ENCODE peak calls at places on chromosomes 11 and 22, in eight cellular contexts. B is K562, G is HCT116, S is SK-N-SH, K is GM12878, N is A549, A is HepG2, Q is H1. J is an unnamed sample.

GRCh38 chr11:64052938-64053622 is 17.3 kb downstream of the FLRT1 start:
- DNase-seq in S (no peak), A (no peak), G (no peak), B (no peak), K (no peak), N (no peak), Q (no peak), J (no peak)

GRCh38 chr11:122192634-122193245 is 76.7 kb upstream of the BLID start:
- DNase-seq in S (no peak), B (no peak), K (no peak), G (no peak), A (no peak), Q (no peak), N (no peak), J (peak)

GRCh38 chr11:118088531-118088930 is 1.8 kb upstream of the SMIM35 start:
- DNase-seq in K (no peak), N (no peak), B (no peak), S (no peak), A (peak), Q (no peak), G (no peak), J (no peak)

GRCh38 chr11:62595124-62595523 is 3.8 kb upstream of the TUT1 start:
- DNase-seq in S (no peak), N (no peak), Q (no peak), G (no peak), A (no peak), K (no peak), B (no peak), J (no peak)

GRCh38 chr22:43389227-43389836 is 22.5 kb upstream of the MPPED1 start:
- DNase-seq in G (no peak), A (peak), S (no peak), N (no peak), B (no peak), Q (no peak), K (no peak), J (no peak)

GRCh38 chr11:116348226-116348625 is 424.6 kb downstream of the BUD13 start:
- DNase-seq in S (no peak), Q (no peak), B (no peak), A (no peak), G (no peak), N (no peak), K (no peak), J (no peak)

GRCh38 chr22:29600846-29601245 is 2.6 kb upstream of the NF2 start:
- DNase-seq in S (no peak), K (no peak), N (no peak), Q (no peak), B (no peak), G (no peak), A (no peak), J (no peak)

GRCh38 chr11:58776891-58777451 is 45.2 kb upstream of the GLYAT start:
- DNase-seq in N (no peak), G (no peak), B (no peak), Q (no peak), S (no peak), K (no peak), A (no peak), J (no peak)

GRCh38 chr22:49670610-49671330 is 156.9 kb downstream of the BRD1 start:
- DNase-seq in G (no peak), K (no peak), B (no peak), S (peak), A (no peak), N (no peak), Q (peak), J (no peak)

GRCh38 chr11:119030029-119030328 is 698 bp downstream of the SLC37A4 start:
- DNase-seq in N (no peak), S (no peak), K (no peak), Q (no peak), B (no peak), G (no peak), A (no peak), J (no peak)

GRCh38 chr11:6402561-6402981 is 12.3 kb downstream of the SMPD1 start:
- DNase-seq in S (no peak), Q (no peak), N (no peak), B (no peak), A (no peak), G (no peak), K (peak), J (peak)

GRCh38 chr22:23376256-23376655 is 195.9 kb downstream of the BCR start:
- DNase-seq in G (peak), Q (peak), N (peak), S (no peak), B (peak), A (peak), K (peak), J (no peak)

GRCh38 chr11:131666617-131667016 is 296.2 kb downstream of the NTM start:
- DNase-seq in K (no peak), S (no peak), A (no peak), G (no peak), Q (no peak), B (no peak), N (no peak), J (peak)

GRCh38 chr11:131670876-131671275 is 300.5 kb downstream of the NTM start:
- DNase-seq in A (no peak), K (no peak), Q (no peak), G (no peak), S (no peak), B (no peak), N (no peak), J (no peak)

GRCh38 chr11:131671320-131671719 is 300.9 kb downstream of the NTM start:
- DNase-seq in N (no peak), Q (no peak), A (no peak), G (no peak), S (no peak), K (no peak), B (no peak), J (no peak)

GRCh38 chr11:131667566-131667965 is 297.2 kb downstream of the NTM start:
- DNase-seq in G (no peak), Q (no peak), N (no peak), B (no peak), S (no peak), A (no peak), K (no peak), J (no peak)

DNA sequence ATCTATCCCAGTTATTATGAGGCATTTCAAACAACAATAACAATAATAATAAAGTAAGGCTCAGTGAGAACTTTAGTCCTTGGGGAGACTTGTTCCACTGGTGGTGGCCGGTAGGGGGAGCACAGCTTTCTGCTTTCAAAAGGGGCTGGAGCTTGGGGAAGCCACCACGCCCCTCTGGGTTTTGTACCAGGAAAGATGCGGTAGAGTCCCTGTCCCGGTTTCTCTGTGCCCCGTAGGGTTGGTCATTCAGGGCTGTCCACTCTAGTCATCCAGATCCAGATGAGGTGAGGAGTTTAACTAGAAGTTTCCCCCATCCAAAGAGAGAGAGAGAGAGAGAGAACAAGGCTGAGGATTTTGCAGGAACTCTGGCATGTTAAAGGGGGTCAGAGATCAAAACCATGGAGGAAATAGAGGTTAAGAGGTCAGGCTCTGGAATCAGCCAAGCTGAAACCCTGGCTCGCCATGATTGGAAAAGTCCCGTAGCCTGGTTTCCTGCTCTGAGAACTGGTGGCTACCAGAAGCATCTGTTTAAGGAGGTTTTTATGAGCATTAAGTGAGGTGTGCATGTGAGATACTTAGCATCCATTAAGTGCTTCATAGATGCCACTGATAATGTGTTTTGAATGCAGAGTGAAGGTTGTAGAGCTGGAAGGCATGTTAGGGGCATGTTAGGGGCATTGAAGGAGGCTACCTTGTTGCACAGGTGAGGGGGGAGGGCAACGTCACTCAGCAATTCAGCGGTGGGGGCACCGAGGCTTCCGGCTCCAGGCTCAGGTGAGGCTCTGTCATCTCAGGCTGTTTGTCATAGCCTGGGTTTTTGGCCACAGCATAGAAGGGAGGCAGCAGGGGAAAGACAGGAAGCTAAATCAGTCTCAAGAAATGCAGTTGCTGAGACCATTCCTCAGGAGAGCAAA is 298.7 kb downstream of the NTM start:
- DNase-seq in G (peak), A (peak), B (peak), Q (peak), N (peak), K (no peak), S (peak), J (peak)
- TF ChIP-seq RAD21 in G (no peak), A (no peak), B (no peak), Q (peak), N (no peak), K (no peak), S (no peak), J (no peak)

GRCh38 chr22:38863531-38864131 is 8.4 kb downstream of the CBX6 start:
- DNase-seq in K (no peak), A (no peak), G (no peak), Q (no peak), S (no peak), N (no peak), B (no peak), J (no peak)

GRCh38 chr22:38861927-38862326 is 10.1 kb downstream of the CBX6 start:
- DNase-seq in B (no peak), N (no peak), Q (no peak), A (no peak), K (no peak), G (no peak), S (no peak), J (no peak)

GRCh38 chr22:38864361-38865191 is 7.4 kb downstream of the CBX6 start:
- DNase-seq in B (no peak), Q (no peak), S (no peak), A (no peak), G (no peak), N (no peak), K (no peak), J (no peak)

GRCh38 chr22:38861170-38861874 is 10.7 kb downstream of the CBX6 start:
- DNase-seq in S (no peak), A (no peak), B (peak), Q (no peak), G (no peak), K (no peak), N (no peak), J (no peak)

DNA sequence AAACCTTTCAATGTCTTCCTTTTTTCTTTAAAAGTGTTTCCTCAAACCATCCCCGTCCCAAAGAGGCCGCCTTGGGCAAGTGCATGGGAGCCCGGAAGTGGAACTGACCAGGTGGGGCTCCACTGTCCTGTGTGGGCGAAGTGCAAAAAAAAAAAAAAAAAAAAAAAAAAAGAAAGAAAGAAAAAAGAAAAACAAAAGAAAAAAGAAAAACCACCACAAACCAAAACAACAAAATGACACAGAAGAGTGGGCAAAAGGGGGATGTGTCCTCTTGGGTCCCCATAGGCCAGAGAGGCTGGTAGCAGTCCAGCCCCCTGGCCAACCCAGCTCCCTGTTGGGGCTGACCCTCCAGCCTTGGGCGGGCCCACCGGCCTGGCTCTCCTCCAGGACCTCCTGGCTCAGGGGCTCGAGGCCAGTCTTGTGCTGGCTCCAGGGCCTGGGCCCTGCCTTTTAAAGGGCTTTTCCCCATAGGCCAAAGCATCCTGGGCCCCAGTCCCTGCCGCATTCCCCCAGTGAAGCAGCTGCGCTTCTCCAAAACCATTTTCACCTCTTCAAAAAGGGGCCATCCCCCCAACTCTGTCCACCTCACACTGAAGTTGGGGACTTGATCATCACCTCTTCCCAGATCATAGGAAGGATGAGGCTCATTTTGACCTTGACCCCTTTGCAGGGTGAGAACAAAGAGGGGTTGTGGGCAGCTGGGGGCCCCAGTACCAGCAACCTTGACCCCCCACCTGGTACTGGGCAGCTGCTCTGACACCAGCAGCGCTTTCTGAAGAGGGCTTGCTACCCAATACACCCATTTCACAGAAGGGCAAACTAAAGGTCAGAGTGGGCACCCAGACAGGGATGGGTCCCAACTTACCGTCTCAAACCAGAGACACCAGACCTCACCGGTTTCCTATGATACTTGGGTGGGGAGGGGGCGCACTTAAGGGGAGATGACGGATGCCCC is 9.4 kb downstream of the CBX6 start:
- DNase-seq in K (no peak), N (no peak), B (no peak), A (no peak), Q (no peak), S (peak), G (no peak), J (no peak)
- TF ChIP-seq RAD21 in K (no peak), N (no peak), B (no peak), A (no peak), Q (no peak), S (no peak), G (no peak), J (no peak)

DNA sequence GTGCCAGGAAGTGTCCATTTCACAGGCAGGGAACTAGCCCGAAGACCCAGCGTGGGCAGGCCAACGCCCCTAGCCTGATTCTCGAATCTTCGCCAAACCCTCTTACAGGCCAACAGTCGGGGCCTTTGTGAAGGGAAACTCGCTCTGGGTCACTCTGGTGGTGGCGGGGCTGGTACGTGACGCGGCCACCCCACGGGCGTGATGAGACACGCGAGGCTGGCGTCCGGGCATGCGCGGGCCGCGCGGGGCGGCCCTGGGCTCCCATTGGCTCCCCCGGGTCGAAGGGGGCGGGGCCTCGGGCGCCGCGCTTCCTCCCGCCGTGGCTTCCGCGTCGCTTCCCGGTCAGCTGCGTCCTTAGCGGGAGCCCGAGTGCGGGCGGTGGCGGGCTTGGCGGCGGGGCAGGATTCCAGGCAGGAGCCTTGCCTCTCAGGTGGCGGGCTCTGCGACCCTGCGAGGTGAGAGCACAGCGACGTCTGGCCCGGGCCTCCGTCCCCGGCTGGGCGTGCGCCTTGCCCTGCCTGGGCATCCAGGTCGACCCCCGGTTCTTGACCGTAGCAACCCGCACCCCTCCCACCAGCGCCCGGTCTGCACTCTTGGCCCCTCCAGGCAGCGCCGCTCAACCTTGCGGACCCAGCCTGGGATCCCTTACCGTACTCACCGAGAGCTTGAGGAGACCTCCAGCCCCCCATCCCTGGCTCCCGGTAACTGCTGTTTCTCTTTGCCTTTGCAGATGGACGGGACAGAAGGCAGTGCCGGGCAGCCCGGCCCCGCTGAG is at the start of gene FRMD8:
- DNase-seq in N (peak), K (no peak), Q (peak), A (peak), S (peak), G (peak), B (peak), J (peak)
- TF ChIP-seq RAD21 in N (no peak), K (no peak), Q (no peak), A (peak), S (no peak), G (no peak), B (no peak), J (no peak)

DNA sequence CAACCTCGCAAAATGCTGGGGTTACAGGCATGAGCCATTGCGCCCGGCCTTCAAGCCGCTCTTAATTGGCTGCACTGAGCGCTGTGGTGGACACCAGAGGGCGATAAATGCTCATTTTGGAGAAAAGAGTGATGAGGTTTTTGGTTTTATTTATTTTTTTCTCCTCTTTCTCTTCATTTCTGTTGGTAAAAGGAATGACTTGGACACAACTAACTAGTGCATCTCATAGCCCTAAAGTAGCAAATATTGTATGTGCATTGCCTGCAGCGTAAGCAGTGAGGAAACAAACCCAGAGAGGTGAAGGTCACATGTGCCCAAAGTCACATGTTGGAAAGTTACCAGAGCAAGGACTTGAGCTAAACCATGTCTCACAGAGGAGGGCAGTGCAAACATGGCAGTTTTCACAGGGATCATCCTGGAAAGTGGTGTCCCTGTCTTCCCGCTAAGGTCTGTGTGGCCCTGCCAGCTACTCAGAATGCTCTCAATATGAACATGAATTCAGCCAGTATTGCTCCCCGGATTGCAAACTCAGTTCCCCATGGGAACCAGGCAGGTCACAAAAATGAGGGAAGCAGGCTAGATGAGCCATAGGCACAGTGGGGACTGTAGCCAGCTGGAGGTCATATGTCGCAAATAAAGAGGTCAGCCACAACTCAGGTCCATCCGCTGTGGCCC is 8.6 kb upstream of the CD82 start:
- DNase-seq in A (peak), B (no peak), K (peak), G (peak), N (peak), S (no peak), Q (peak), J (peak)
- TF ChIP-seq RAD21 in A (peak), B (peak), K (peak), G (peak), N (peak), S (peak), Q (peak), J (peak)

GRCh38 chr11:112352907-112353306 is 92.2 kb upstream of the PLET1 start:
- DNase-seq in A (no peak), N (no peak), S (no peak), K (no peak), Q (no peak), G (no peak), B (no peak), J (peak)

GRCh38 chr11:112354364-112354763 is 93.7 kb upstream of the PLET1 start:
- DNase-seq in B (no peak), Q (no peak), S (no peak), A (no peak), G (no peak), N (no peak), K (no peak), J (no peak)

GRCh38 chr11:112355726-112356125 is 95.1 kb upstream of the PLET1 start:
- DNase-seq in N (peak), B (peak), G (peak), S (peak), K (no peak), A (no peak), Q (peak), J (peak)

GRCh38 chr11:112361396-112361795 is 100.7 kb upstream of the PLET1 start:
- DNase-seq in G (no peak), K (no peak), N (no peak), S (no peak), B (no peak), Q (no peak), A (no peak), J (no peak)

GRCh38 chr11:112357488-112357887 is 96.8 kb upstream of the PLET1 start:
- DNase-seq in S (no peak), Q (no peak), B (no peak), N (no peak), G (no peak), K (no peak), A (no peak), J (no peak)
- TF ChIP-seq RAD21 in S (no peak), Q (no peak), B (no peak), N (no peak), G (no peak), K (no peak), A (no peak), J (no peak)

GRCh38 chr22:37676691-37677627 is 1.5 kb downstream of the LGALS1 start:
- DNase-seq in A (peak), K (no peak), Q (peak), B (peak), S (peak), G (peak), N (peak), J (peak)

GRCh38 chr22:37675930-37676571 is 615 bp downstream of the LGALS1 start:
- DNase-seq in B (no peak), N (peak), Q (peak), A (no peak), S (peak), K (no peak), G (no peak), J (no peak)

GRCh38 chr22:37672920-37673453 is 2.4 kb upstream of the LGALS1 start:
- DNase-seq in K (no peak), B (no peak), N (no peak), Q (no peak), A (no peak), G (no peak), S (no peak), J (no peak)

GRCh38 chr22:37674248-37674647 is 1.2 kb upstream of the LGALS1 start:
- DNase-seq in G (no peak), K (no peak), B (no peak), A (no peak), Q (no peak), N (no peak), S (no peak), J (no peak)

GRCh38 chr22:37674951-37675929 is at the start of gene LGALS1:
- DNase-seq in K (no peak), S (peak), Q (peak), N (peak), B (peak), G (peak), A (peak), J (peak)
- TF ChIP-seq RAD21 in K (no peak), S (no peak), Q (no peak), N (no peak), B (peak), G (no peak), A (peak), J (peak)

GRCh38 chr11:65496304-65497140 is 2.3 kb upstream of the MALAT1 start:
- DNase-seq in A (no peak), G (no peak), Q (no peak), B (no peak), K (no peak), S (no peak), N (no peak), J (peak)
- TF ChIP-seq RAD21 in A (no peak), G (no peak), Q (no peak), B (no peak), K (no peak), S (peak), N (no peak), J (no peak)